ENCODE peak calls at places on chromosomes 11 and 22, in seven cellular contexts. D is nucleus accumbens, L is T47D, T is HFFc6, X is adrenal gland, F is Calu3, E is ascending aorta. U is an unnamed sample.

GRCh38 chr22:38311331-38311635 is 6.0 kb downstream of the CSNK1E start:
- DNase-seq in D (no peak), L (no peak), T (no peak), X (no peak), F (no peak), E (no peak), U (no peak)

GRCh38 chr11:95461858-95462257 is 230.9 kb upstream of the SESN3 start:
- DNase-seq in D (no peak), L (no peak), T (no peak), X (no peak), F (no peak), E (no peak), U (no peak)

GRCh38 chr11:92854162-92854561 is 115.3 kb upstream of the MTNR1B start:
- DNase-seq in D (no peak), L (no peak), T (no peak), X (no peak), F (no peak), E (no peak), U (no peak)

GRCh38 chr22:21927174-21927823 is 25.3 kb downstream of the PPM1F start:
- DNase-seq in D (no peak), L (no peak), T (no peak), X (no peak), F (no peak), E (no peak), U (no peak)

GRCh38 chr22:42396621-42397331 is 35.4 kb downstream of the NFAM1 start:
- DNase-seq in D (no peak), L (no peak), T (no peak), X (peak; percentile 30), F (no peak), E (no peak), U (no peak)

GRCh38 chr11:17572791-17573460 is 25.9 kb downstream of the OTOG start:
- DNase-seq in D (no peak), L (no peak), T (no peak), X (no peak), F (no peak), E (peak; percentile 27), U (no peak)

GRCh38 chr11:16252373-16252772 is 104.0 kb downstream of the SOX6 start:
- DNase-seq in D (no peak), L (peak; percentile 40), T (peak; percentile 16), X (no peak), F (peak; percentile 13), E (no peak), U (no peak)

GRCh38 chr11:68340784-68341556 is 28.6 kb downstream of the LRP5 start:
- DNase-seq in D (no peak), L (no peak), T (no peak), X (no peak), F (no peak), E (peak; percentile 78), U (no peak)